ENCODE peak calls at places on chromosomes 11 and 22, in nine cellular contexts. One of them, this sample, is unnamed. For H3K4me1, the result is how much of the 10 kb centered on the place peaks cover.

GRCh38 chr11:69915501-69916250 is 96.5 kb upstream of the FGF3 start:
- DNase-seq in spleen: peak
- DNase-seq in stomach: peak
- DNase-seq in suprapubic skin: peak
- DNase-seq in HCT116: peak
- DNase-seq in sigmoid colon: peak
- DNase-seq in breast epithelium: peak
- DNase-seq in H1: no peak
- DNase-seq in GM12878: no peak
- DNase-seq in this sample: peak

GRCh38 chr11:8808226-8808585 is 102.8 kb upstream of the AKIP1 start:
- DNase-seq in spleen: no peak
- DNase-seq in stomach: no peak
- DNase-seq in suprapubic skin: no peak
- DNase-seq in HCT116: no peak
- DNase-seq in sigmoid colon: no peak
- DNase-seq in breast epithelium: no peak
- DNase-seq in H1: no peak
- DNase-seq in GM12878: no peak
- DNase-seq in this sample: no peak

GRCh38 chr11:77026236-77026635 is 8.0 kb upstream of the B3GNT6 start:
- DNase-seq in spleen: no peak
- DNase-seq in stomach: no peak
- DNase-seq in suprapubic skin: no peak
- DNase-seq in HCT116: no peak
- DNase-seq in sigmoid colon: no peak
- DNase-seq in breast epithelium: no peak
- DNase-seq in H1: no peak
- DNase-seq in GM12878: no peak
- DNase-seq in this sample: no peak

GRCh38 chr11:111297696-111298095 is 650 bp upstream of the POU2AF3 start:
- DNase-seq in spleen: no peak
- DNase-seq in stomach: no peak
- DNase-seq in suprapubic skin: no peak
- DNase-seq in HCT116: no peak
- DNase-seq in sigmoid colon: no peak
- DNase-seq in breast epithelium: no peak
- DNase-seq in H1: no peak
- DNase-seq in GM12878: no peak
- DNase-seq in this sample: no peak

GRCh38 chr22:17678817-17679385 is 40.3 kb downstream of the BCL2L13 start:
- DNase-seq in spleen: no peak
- DNase-seq in stomach: no peak
- DNase-seq in suprapubic skin: no peak
- DNase-seq in HCT116: no peak
- DNase-seq in sigmoid colon: no peak
- DNase-seq in breast epithelium: no peak
- DNase-seq in H1: no peak
- DNase-seq in GM12878: no peak
- DNase-seq in this sample: no peak

GRCh38 chr11:130729678-130730300 is 186.5 kb downstream of the SNX19 start:
- DNase-seq in spleen: no peak
- DNase-seq in stomach: no peak
- DNase-seq in suprapubic skin: no peak
- DNase-seq in HCT116: no peak
- DNase-seq in sigmoid colon: no peak
- DNase-seq in breast epithelium: no peak
- DNase-seq in H1: no peak
- DNase-seq in GM12878: no peak
- DNase-seq in this sample: no peak

GRCh38 chr11:60783141-60783484 is 2.0 kb upstream of the MS4A10 start:
- DNase-seq in spleen: peak
- DNase-seq in stomach: no peak
- DNase-seq in suprapubic skin: no peak
- DNase-seq in HCT116: no peak
- DNase-seq in sigmoid colon: no peak
- DNase-seq in breast epithelium: no peak
- DNase-seq in H1: no peak
- DNase-seq in GM12878: no peak
- DNase-seq in this sample: no peak

GRCh38 chr11:8219257-8220021 is 44.2 kb downstream of the LMO1 start:
- DNase-seq in spleen: no peak
- DNase-seq in stomach: peak
- DNase-seq in suprapubic skin: no peak
- DNase-seq in HCT116: peak
- DNase-seq in sigmoid colon: no peak
- DNase-seq in breast epithelium: no peak
- DNase-seq in H1: no peak
- DNase-seq in GM12878: no peak
- DNase-seq in this sample: no peak

GRCh38 chr11:76830639-76831312 is 29.9 kb upstream of the ACER3 start:
- DNase-seq in spleen: no peak
- DNase-seq in stomach: no peak
- DNase-seq in suprapubic skin: no peak
- DNase-seq in HCT116: no peak
- DNase-seq in sigmoid colon: no peak
- DNase-seq in breast epithelium: no peak
- DNase-seq in H1: no peak
- DNase-seq in GM12878: no peak
- DNase-seq in this sample: peak

GRCh38 chr11:87038235-87038960 is 664 bp downstream of the TMEM135 start:
- DNase-seq in spleen: no peak
- DNase-seq in stomach: no peak
- DNase-seq in suprapubic skin: no peak
- DNase-seq in HCT116: no peak
- DNase-seq in sigmoid colon: no peak
- DNase-seq in breast epithelium: no peak
- DNase-seq in H1: no peak
- DNase-seq in GM12878: no peak
- DNase-seq in this sample: no peak

GRCh38 chr22:20420157-20420842 is 17.3 kb downstream of the SCARF2 start:
- DNase-seq in spleen: peak
- DNase-seq in stomach: no peak
- DNase-seq in suprapubic skin: peak
- DNase-seq in HCT116: no peak
- DNase-seq in sigmoid colon: peak
- DNase-seq in breast epithelium: no peak
- DNase-seq in H1: no peak
- DNase-seq in GM12878: no peak
- DNase-seq in this sample: no peak

GRCh38 chr11:103091441-103091809 is 535 bp downstream of the DCUN1D5 start:
- DNase-seq in spleen: peak
- DNase-seq in stomach: peak
- DNase-seq in suprapubic skin: peak
- DNase-seq in HCT116: no peak
- DNase-seq in sigmoid colon: peak
- DNase-seq in breast epithelium: no peak
- DNase-seq in H1: no peak
- DNase-seq in GM12878: no peak
- DNase-seq in this sample: peak

GRCh38 chr11:34819740-34820482 is 96.3 kb downstream of the APIP start:
- DNase-seq in spleen: no peak
- DNase-seq in stomach: no peak
- DNase-seq in suprapubic skin: no peak
- DNase-seq in HCT116: no peak
- DNase-seq in sigmoid colon: no peak
- DNase-seq in breast epithelium: no peak
- DNase-seq in H1: no peak
- DNase-seq in GM12878: no peak
- DNase-seq in this sample: no peak
- H3K4me1 ChIP-seq in spleen: under half
- H3K4me1 ChIP-seq in stomach: under half
- H3K4me1 ChIP-seq in suprapubic skin: under half
- H3K4me1 ChIP-seq in HCT116: under half
- H3K4me1 ChIP-seq in sigmoid colon: under half
- H3K4me1 ChIP-seq in breast epithelium: under half
- H3K4me1 ChIP-seq in H1: under half
- H3K4me1 ChIP-seq in GM12878: under half
- H3K4me1 ChIP-seq in this sample: under half

GRCh38 chr11:110295487-110296225 is 758 bp downstream of the RDX start:
- DNase-seq in spleen: peak
- DNase-seq in stomach: peak
- DNase-seq in suprapubic skin: peak
- DNase-seq in HCT116: no peak
- DNase-seq in sigmoid colon: peak
- DNase-seq in breast epithelium: peak
- DNase-seq in H1: no peak
- DNase-seq in GM12878: peak
- DNase-seq in this sample: peak
- TF ChIP-seq POLR2AphosphoS5 in spleen: peak
- TF ChIP-seq POLR2AphosphoS5 in stomach: no peak
- TF ChIP-seq POLR2AphosphoS5 in suprapubic skin: no peak
- TF ChIP-seq POLR2AphosphoS5 in HCT116: peak
- TF ChIP-seq POLR2AphosphoS5 in sigmoid colon: peak
- TF ChIP-seq POLR2AphosphoS5 in breast epithelium: no peak
- TF ChIP-seq POLR2AphosphoS5 in H1: no peak
- TF ChIP-seq POLR2AphosphoS5 in GM12878: peak
- TF ChIP-seq POLR2AphosphoS5 in this sample: no peak

GRCh38 chr11:27083782-27084181 is 43.2 kb downstream of the BBOX1 start:
- DNase-seq in spleen: no peak
- DNase-seq in stomach: no peak
- DNase-seq in suprapubic skin: no peak
- DNase-seq in HCT116: no peak
- DNase-seq in sigmoid colon: no peak
- DNase-seq in breast epithelium: no peak
- DNase-seq in H1: no peak
- DNase-seq in GM12878: no peak
- DNase-seq in this sample: no peak

GRCh38 chr11:27085115-27085514 is 44.5 kb downstream of the BBOX1 start:
- DNase-seq in spleen: no peak
- DNase-seq in stomach: no peak
- DNase-seq in suprapubic skin: no peak
- DNase-seq in HCT116: no peak
- DNase-seq in sigmoid colon: no peak
- DNase-seq in breast epithelium: no peak
- DNase-seq in H1: no peak
- DNase-seq in GM12878: no peak
- DNase-seq in this sample: no peak

GRCh38 chr11:27084407-27084985 is 43.9 kb downstream of the BBOX1 start:
- DNase-seq in spleen: no peak
- DNase-seq in stomach: no peak
- DNase-seq in suprapubic skin: no peak
- DNase-seq in HCT116: no peak
- DNase-seq in sigmoid colon: no peak
- DNase-seq in breast epithelium: no peak
- DNase-seq in H1: peak
- DNase-seq in GM12878: no peak
- DNase-seq in this sample: no peak

GRCh38 chr11:27087425-27087824 is 46.8 kb downstream of the BBOX1 start:
- DNase-seq in spleen: no peak
- DNase-seq in stomach: no peak
- DNase-seq in suprapubic skin: no peak
- DNase-seq in HCT116: no peak
- DNase-seq in sigmoid colon: no peak
- DNase-seq in breast epithelium: no peak
- DNase-seq in H1: no peak
- DNase-seq in GM12878: no peak
- DNase-seq in this sample: no peak

DNA sequence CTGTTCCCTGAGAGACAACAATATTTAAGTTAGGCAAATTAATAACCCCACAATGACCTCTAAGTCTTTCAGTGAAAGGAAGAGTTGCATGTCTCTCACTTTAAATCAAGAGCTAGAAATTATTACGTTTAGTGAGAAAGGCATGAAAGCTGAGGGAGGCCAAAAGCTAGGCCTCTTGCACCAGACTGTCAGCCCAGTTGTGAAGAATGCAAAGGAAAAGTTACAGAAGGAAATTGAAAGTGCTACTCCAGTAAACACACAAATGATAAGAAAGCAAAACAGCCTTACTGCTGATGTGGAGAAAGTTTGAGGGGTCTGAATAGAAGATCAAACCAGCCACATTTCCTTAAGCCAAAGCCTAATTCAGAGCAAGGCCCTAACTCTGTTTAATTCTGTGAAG is 45.0 kb downstream of the BBOX1 start:
- DNase-seq in spleen: no peak
- DNase-seq in stomach: no peak
- DNase-seq in suprapubic skin: no peak
- DNase-seq in HCT116: no peak
- DNase-seq in sigmoid colon: no peak
- DNase-seq in breast epithelium: no peak
- DNase-seq in H1: no peak
- DNase-seq in GM12878: no peak
- DNase-seq in this sample: no peak
- TF ChIP-seq POLR2A in spleen: no peak
- TF ChIP-seq POLR2A in stomach: no peak
- TF ChIP-seq POLR2A in suprapubic skin: no peak
- TF ChIP-seq POLR2A in HCT116: no peak
- TF ChIP-seq POLR2A in sigmoid colon: no peak
- TF ChIP-seq POLR2A in breast epithelium: no peak
- TF ChIP-seq POLR2A in H1: no peak
- TF ChIP-seq POLR2A in GM12878: no peak
- TF ChIP-seq POLR2A in this sample: no peak

GRCh38 chr22:36325163-36326031 is 62.4 kb downstream of the MYH9 start:
- DNase-seq in spleen: no peak
- DNase-seq in stomach: peak
- DNase-seq in suprapubic skin: no peak
- DNase-seq in HCT116: no peak
- DNase-seq in sigmoid colon: peak
- DNase-seq in breast epithelium: peak
- DNase-seq in H1: no peak
- DNase-seq in GM12878: no peak
- DNase-seq in this sample: peak
- H3K4me1 ChIP-seq in spleen: half or more
- H3K4me1 ChIP-seq in stomach: half or more
- H3K4me1 ChIP-seq in suprapubic skin: half or more
- H3K4me1 ChIP-seq in HCT116: under half
- H3K4me1 ChIP-seq in sigmoid colon: half or more
- H3K4me1 ChIP-seq in breast epithelium: half or more
- H3K4me1 ChIP-seq in H1: under half
- H3K4me1 ChIP-seq in GM12878: under half
- H3K4me1 ChIP-seq in this sample: half or more

DNA sequence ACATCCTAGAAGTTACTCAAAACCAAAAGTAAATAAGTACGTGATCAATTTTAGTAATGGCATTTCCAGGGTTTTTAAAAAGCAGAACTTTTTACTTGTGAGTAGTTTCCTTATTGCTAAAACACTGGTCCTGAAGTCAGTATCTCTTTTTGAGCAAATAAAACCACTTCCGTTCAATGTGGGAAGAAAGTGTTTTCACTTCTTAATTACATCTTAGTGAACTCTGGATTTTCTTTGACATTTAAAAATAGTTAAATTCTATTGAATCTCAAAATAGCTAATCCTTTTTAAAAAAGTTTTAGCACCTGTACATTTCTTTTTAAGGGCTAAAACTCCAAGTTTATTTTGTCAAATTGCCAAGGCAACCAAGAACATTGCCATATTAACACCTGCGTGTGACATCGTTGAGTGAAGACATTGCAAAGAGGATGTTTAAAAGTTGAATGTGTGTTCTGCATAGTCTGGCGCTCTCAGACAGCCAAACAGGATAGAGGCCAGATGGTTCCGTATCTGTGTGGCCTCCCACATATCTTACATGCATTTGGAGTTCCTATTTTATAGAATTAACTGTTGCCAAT is 17.2 kb upstream of the OR5B21 start:
- DNase-seq in spleen: no peak
- DNase-seq in stomach: no peak
- DNase-seq in suprapubic skin: no peak
- DNase-seq in HCT116: no peak
- DNase-seq in sigmoid colon: no peak
- DNase-seq in breast epithelium: no peak
- DNase-seq in H1: no peak
- DNase-seq in GM12878: peak
- DNase-seq in this sample: no peak
- TF ChIP-seq POLR2AphosphoS5 in spleen: no peak
- TF ChIP-seq POLR2AphosphoS5 in stomach: no peak
- TF ChIP-seq POLR2AphosphoS5 in suprapubic skin: no peak
- TF ChIP-seq POLR2AphosphoS5 in HCT116: no peak
- TF ChIP-seq POLR2AphosphoS5 in sigmoid colon: no peak
- TF ChIP-seq POLR2AphosphoS5 in breast epithelium: no peak
- TF ChIP-seq POLR2AphosphoS5 in H1: no peak
- TF ChIP-seq POLR2AphosphoS5 in GM12878: peak
- TF ChIP-seq POLR2AphosphoS5 in this sample: no peak